ENCODE peak calls at places on chromosomes 3 and 15, in nine cellular contexts. I is neural progenitor cell, W is hepatocyte, E is OCI-LY7, F is PC-3, M is GM23248, T is HCT116, R is GM23338, D is SK-N-SH. Y is an unnamed sample.

GRCh38 chr3:51163051-51163450 is 222.0 kb upstream of the MANF start:
- DNase-seq in I (peak), W (no peak), E (no peak), F (no peak), M (peak), T (no peak), R (no peak), D (no peak), Y (no peak)

GRCh38 chr3:197367081-197367780 is 68.8 kb upstream of the DLG1 start:
- DNase-seq in I (peak), W (peak), E (no peak), F (peak), M (peak), T (no peak), R (peak), D (peak), Y (no peak)

GRCh38 chr3:146557745-146558144 is 13.3 kb upstream of the PLSCR1 start:
- DNase-seq in I (no peak), W (no peak), E (no peak), F (no peak), M (no peak), T (no peak), R (no peak), D (no peak), Y (no peak)

GRCh38 chr3:58175429-58176184 is 35.2 kb downstream of the DNASE1L3 start:
- DNase-seq in I (peak), W (peak), E (no peak), F (no peak), M (peak), T (no peak), R (peak), D (no peak), Y (no peak)

GRCh38 chr15:56532766-56533455 is 68.0 kb upstream of the MNS1 start:
- DNase-seq in I (no peak), W (no peak), E (peak), F (no peak), M (no peak), T (no peak), R (no peak), D (no peak), Y (peak)

GRCh38 chr15:39287322-39288195 is 293.3 kb upstream of the THBS1 start:
- DNase-seq in I (no peak), W (no peak), E (no peak), F (peak), M (peak), T (no peak), R (no peak), D (no peak), Y (no peak)

GRCh38 chr3:187261541-187261969 is 30.0 kb downstream of the MASP1 start:
- DNase-seq in I (no peak), W (no peak), E (no peak), F (peak), M (peak), T (no peak), R (no peak), D (no peak), Y (no peak)

GRCh38 chr15:67563961-67564570 is 21.6 kb downstream of the MAP2K5 start:
- DNase-seq in I (no peak), W (no peak), E (no peak), F (no peak), M (no peak), T (no peak), R (no peak), D (no peak), Y (no peak)

GRCh38 chr3:78831446-78831972 is 936.3 kb downstream of the ROBO1 start:
- DNase-seq in I (no peak), W (no peak), E (no peak), F (no peak), M (no peak), T (no peak), R (no peak), D (no peak), Y (no peak)

GRCh38 chr3:154018100-154018696 is 103.0 kb upstream of the ARHGEF26 start:
- DNase-seq in I (peak), W (peak), E (peak), F (peak), M (peak), T (peak), R (peak), D (peak), Y (peak)

GRCh38 chr3:126355777-126356372 is 1.3 kb downstream of the KLF15 start:
- DNase-seq in I (peak), W (peak), E (peak), F (no peak), M (peak), T (peak), R (peak), D (peak), Y (peak)

GRCh38 chr3:10489746-10490483 is 15.5 kb downstream of the ATP2B2 start:
- DNase-seq in I (no peak), W (no peak), E (no peak), F (no peak), M (no peak), T (no peak), R (no peak), D (no peak), Y (no peak)

GRCh38 chr15:71231678-71232224 is 116.5 kb downstream of the THSD4 start:
- DNase-seq in I (no peak), W (peak), E (no peak), F (no peak), M (no peak), T (no peak), R (no peak), D (no peak), Y (no peak)

DNA sequence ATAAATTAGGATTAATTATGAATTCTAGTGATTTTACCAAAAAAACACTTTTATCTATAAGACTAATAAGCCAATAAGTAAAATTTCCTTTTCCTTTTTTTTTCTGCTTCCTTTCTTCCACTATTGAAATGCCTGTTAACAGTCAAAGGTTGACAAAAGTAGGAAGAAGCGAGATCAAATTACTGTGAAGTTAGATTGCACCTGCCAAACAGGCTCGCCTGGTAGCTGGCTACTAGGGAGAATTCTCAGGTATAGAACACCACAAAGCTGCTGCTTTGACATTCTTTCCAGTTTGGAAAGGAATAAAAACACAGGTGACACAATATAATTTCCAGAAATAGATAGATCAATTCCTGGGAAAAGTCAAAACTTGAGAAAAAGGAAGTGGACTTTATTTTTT is 749.0 kb downstream of the NSUN3 start:
- DNase-seq in I (no peak), W (no peak), E (no peak), F (peak), M (no peak), T (no peak), R (peak), D (no peak), Y (no peak)
- H2AFZ ChIP-seq in I (no peak), W (no peak), E (no peak), F (no peak), M (no peak), T (no peak), R (no peak), D (no peak), Y (no peak)

GRCh38 chr3:140021269-140021668 is 86.3 kb downstream of the CLSTN2 start:
- DNase-seq in I (no peak), W (no peak), E (no peak), F (no peak), M (no peak), T (no peak), R (no peak), D (no peak), Y (no peak)
- H3K4me2 ChIP-seq in I (no peak), W (no peak), E (no peak), F (no peak), M (no peak), T (no peak), R (no peak), D (no peak), Y (no peak)

GRCh38 chr3:124420392-124420791 is 309.9 kb upstream of the UMPS start:
- DNase-seq in I (no peak), W (no peak), E (no peak), F (no peak), M (no peak), T (no peak), R (no peak), D (no peak), Y (no peak)

GRCh38 chr3:124422805-124423204 is 307.4 kb upstream of the UMPS start:
- DNase-seq in I (no peak), W (no peak), E (no peak), F (no peak), M (no peak), T (no peak), R (no peak), D (no peak), Y (no peak)

GRCh38 chr3:124415471-124415960 is 314.7 kb upstream of the UMPS start:
- DNase-seq in I (no peak), W (no peak), E (no peak), F (no peak), M (no peak), T (no peak), R (no peak), D (no peak), Y (no peak)

GRCh38 chr3:124424396-124424795 is 305.9 kb upstream of the UMPS start:
- DNase-seq in I (no peak), W (no peak), E (no peak), F (no peak), M (no peak), T (no peak), R (no peak), D (no peak), Y (no peak)

GRCh38 chr3:124419303-124419702 is 310.9 kb upstream of the UMPS start:
- DNase-seq in I (no peak), W (no peak), E (no peak), F (no peak), M (no peak), T (no peak), R (no peak), D (no peak), Y (no peak)
- TF ChIP-seq EZH2phosphoT487 in I (no peak), W (no peak), E (no peak), F (no peak), M (no peak), T (no peak), R (no peak), D (no peak), Y (no peak)

GRCh38 chr3:182729903-182730674 is 63.2 kb upstream of the ATP11B start:
- DNase-seq in I (no peak), W (no peak), E (peak), F (no peak), M (no peak), T (no peak), R (no peak), D (no peak), Y (peak)
- H2AFZ ChIP-seq in I (peak), W (peak), E (peak), F (no peak), M (no peak), T (no peak), R (peak), D (no peak), Y (peak)

GRCh38 chr3:165682734-165683133 is 154.5 kb downstream of the BCHE start:
- DNase-seq in I (no peak), W (no peak), E (no peak), F (no peak), M (no peak), T (no peak), R (no peak), D (no peak), Y (no peak)

GRCh38 chr3:165683947-165684346 is 153.3 kb downstream of the BCHE start:
- DNase-seq in I (no peak), W (no peak), E (no peak), F (peak), M (no peak), T (no peak), R (no peak), D (no peak), Y (no peak)
- H3K4me2 ChIP-seq in I (no peak), W (no peak), E (no peak), F (peak), M (no peak), T (peak), R (no peak), D (peak), Y (no peak)

GRCh38 chr3:35974872-35975271 is 335.5 kb downstream of the ARPP21 start:
- DNase-seq in I (no peak), W (no peak), E (no peak), F (no peak), M (no peak), T (no peak), R (no peak), D (no peak), Y (no peak)
- TF ChIP-seq EZH2phosphoT487 in I (no peak), W (no peak), E (no peak), F (no peak), M (no peak), T (no peak), R (no peak), D (no peak), Y (no peak)

GRCh38 chr3:29554584-29554983 is 273.7 kb downstream of the RBMS3 start:
- DNase-seq in I (no peak), W (no peak), E (no peak), F (no peak), M (no peak), T (no peak), R (no peak), D (no peak), Y (no peak)

GRCh38 chr3:29560031-29560430 is 279.2 kb downstream of the RBMS3 start:
- DNase-seq in I (no peak), W (no peak), E (no peak), F (no peak), M (no peak), T (no peak), R (no peak), D (no peak), Y (no peak)

GRCh38 chr3:29555590-29555989 is 274.7 kb downstream of the RBMS3 start:
- DNase-seq in I (no peak), W (no peak), E (no peak), F (no peak), M (peak), T (no peak), R (peak), D (no peak), Y (no peak)

GRCh38 chr3:29557825-29558224 is 277.0 kb downstream of the RBMS3 start:
- DNase-seq in I (no peak), W (no peak), E (no peak), F (no peak), M (no peak), T (no peak), R (no peak), D (no peak), Y (no peak)

GRCh38 chr3:29557186-29557585 is 276.3 kb downstream of the RBMS3 start:
- DNase-seq in I (no peak), W (no peak), E (no peak), F (no peak), M (no peak), T (no peak), R (no peak), D (no peak), Y (no peak)
- H2AFZ ChIP-seq in I (no peak), W (no peak), E (no peak), F (no peak), M (no peak), T (no peak), R (no peak), D (no peak), Y (no peak)

DNA sequence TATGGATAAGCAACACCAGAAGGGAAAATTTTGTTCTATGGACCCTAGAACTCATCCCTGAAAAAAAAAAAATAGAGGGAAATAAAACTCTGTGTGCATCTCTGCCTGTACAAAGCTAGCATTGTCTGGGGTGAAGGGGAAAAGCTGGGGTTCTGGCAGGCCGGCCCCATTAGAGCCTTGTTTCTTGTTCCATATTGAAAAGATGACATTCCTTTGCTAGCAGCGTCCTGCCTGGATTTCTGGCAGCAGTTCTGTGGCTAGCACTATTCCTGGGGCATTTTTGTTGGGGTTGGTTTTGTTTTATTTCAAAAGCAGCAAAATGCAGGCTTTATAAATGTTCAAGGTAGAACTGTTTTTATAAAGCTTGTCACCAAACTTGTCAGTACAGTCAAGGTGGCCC is 45.2 kb downstream of the RARB start:
- DNase-seq in I (peak), W (no peak), E (no peak), F (no peak), M (peak), T (no peak), R (no peak), D (no peak), Y (no peak)
- H3K4me2 ChIP-seq in I (no peak), W (peak), E (no peak), F (no peak), M (no peak), T (no peak), R (no peak), D (peak), Y (no peak)